ENCODE peak calls at places on chromosomes 6 and 20, in eight cellular contexts. One of them, this sample, is unnamed.
A peak's percentile ranks its signal among the peaks of the same experiment; 100 is the strongest.

GRCh38 chr6:109671721-109672120 is 19.3 kb downstream of the AK9 start:
- DNase-seq in left kidney: peak; percentile 17
- DNase-seq in activated CD4-positive, alpha-beta memory T cell treated with anti-CD3 and anti-CD28 coated beads, Interleukin-2, amount 10 ng/mL, durations not matched to agents 7 days and 5 days: no peak
- DNase-seq in iPS-NIHi11: no peak
- DNase-seq in small intestine: no peak
- DNase-seq in NCI-H1092: no peak
- DNase-seq in activated CD4-positive, alpha-beta T cell treated with anti-CD3 and anti-CD28 coated beads for 36 hours: no peak
- DNase-seq in neuronal stem cell: no peak
- DNase-seq in this sample: no peak

GRCh38 chr20:12166053-12166717 is 248.5 kb downstream of the BTBD3 start:
- DNase-seq in iPS-NIHi11: no peak
- DNase-seq in activated CD4-positive, alpha-beta memory T cell treated with anti-CD3 and anti-CD28 coated beads, Interleukin-2, amount 10 ng/mL, durations not matched to agents 7 days and 5 days: no peak
- DNase-seq in left kidney: no peak
- DNase-seq in neuronal stem cell: no peak
- DNase-seq in activated CD4-positive, alpha-beta T cell treated with anti-CD3 and anti-CD28 coated beads for 36 hours: no peak
- DNase-seq in small intestine: peak; percentile 6
- DNase-seq in NCI-H1092: no peak
- DNase-seq in this sample: no peak

GRCh38 chr6:169326067-169326799 is 72.6 kb upstream of the THBS2 start:
- DNase-seq in NCI-H1092: peak; percentile 35
- DNase-seq in neuronal stem cell: peak; percentile 6
- DNase-seq in iPS-NIHi11: peak; percentile 64
- DNase-seq in activated CD4-positive, alpha-beta memory T cell treated with anti-CD3 and anti-CD28 coated beads, Interleukin-2, amount 10 ng/mL, durations not matched to agents 7 days and 5 days: no peak
- DNase-seq in left kidney: peak; percentile 24
- DNase-seq in small intestine: peak; percentile 9
- DNase-seq in activated CD4-positive, alpha-beta T cell treated with anti-CD3 and anti-CD28 coated beads for 36 hours: peak; percentile 30
- DNase-seq in this sample: no peak

GRCh38 chr20:19713851-19714716 is 44.0 kb upstream of the RIN2 start:
- DNase-seq in NCI-H1092: no peak
- DNase-seq in iPS-NIHi11: no peak
- DNase-seq in small intestine: peak; percentile 70
- DNase-seq in activated CD4-positive, alpha-beta memory T cell treated with anti-CD3 and anti-CD28 coated beads, Interleukin-2, amount 10 ng/mL, durations not matched to agents 7 days and 5 days: no peak
- DNase-seq in activated CD4-positive, alpha-beta T cell treated with anti-CD3 and anti-CD28 coated beads for 36 hours: no peak
- DNase-seq in left kidney: peak; percentile 42
- DNase-seq in neuronal stem cell: no peak
- DNase-seq in this sample: no peak

GRCh38 chr6:111427341-111428116 is 55.5 kb downstream of the REV3L start:
- DNase-seq in NCI-H1092: no peak
- DNase-seq in activated CD4-positive, alpha-beta T cell treated with anti-CD3 and anti-CD28 coated beads for 36 hours: peak; percentile 47
- DNase-seq in left kidney: no peak
- DNase-seq in small intestine: peak; percentile 12
- DNase-seq in neuronal stem cell: no peak
- DNase-seq in activated CD4-positive, alpha-beta memory T cell treated with anti-CD3 and anti-CD28 coated beads, Interleukin-2, amount 10 ng/mL, durations not matched to agents 7 days and 5 days: peak; percentile 35
- DNase-seq in iPS-NIHi11: no peak
- DNase-seq in this sample: peak; percentile 41

GRCh38 chr6:31083742-31084354 is 28.5 kb downstream of the C6orf15 start:
- DNase-seq in activated CD4-positive, alpha-beta T cell treated with anti-CD3 and anti-CD28 coated beads for 36 hours: peak; percentile 74
- DNase-seq in neuronal stem cell: peak; percentile 41
- DNase-seq in NCI-H1092: no peak
- DNase-seq in left kidney: peak; percentile 52
- DNase-seq in activated CD4-positive, alpha-beta memory T cell treated with anti-CD3 and anti-CD28 coated beads, Interleukin-2, amount 10 ng/mL, durations not matched to agents 7 days and 5 days: peak; percentile 58
- DNase-seq in small intestine: peak; percentile 29
- DNase-seq in iPS-NIHi11: peak; percentile 65
- DNase-seq in this sample: peak; percentile 61

GRCh38 chr20:60586417-60587105 is 628.3 kb downstream of the CDH26 start:
- DNase-seq in iPS-NIHi11: no peak
- DNase-seq in activated CD4-positive, alpha-beta memory T cell treated with anti-CD3 and anti-CD28 coated beads, Interleukin-2, amount 10 ng/mL, durations not matched to agents 7 days and 5 days: no peak
- DNase-seq in left kidney: no peak
- DNase-seq in NCI-H1092: peak; percentile 80
- DNase-seq in activated CD4-positive, alpha-beta T cell treated with anti-CD3 and anti-CD28 coated beads for 36 hours: no peak
- DNase-seq in neuronal stem cell: no peak
- DNase-seq in small intestine: no peak
- DNase-seq in this sample: no peak

GRCh38 chr6:80271074-80271473 is 164.6 kb downstream of the BCKDHB start:
- DNase-seq in NCI-H1092: no peak
- DNase-seq in activated CD4-positive, alpha-beta memory T cell treated with anti-CD3 and anti-CD28 coated beads, Interleukin-2, amount 10 ng/mL, durations not matched to agents 7 days and 5 days: no peak
- DNase-seq in activated CD4-positive, alpha-beta T cell treated with anti-CD3 and anti-CD28 coated beads for 36 hours: no peak
- DNase-seq in neuronal stem cell: no peak
- DNase-seq in small intestine: no peak
- DNase-seq in iPS-NIHi11: no peak
- DNase-seq in left kidney: no peak
- DNase-seq in this sample: no peak

GRCh38 chr6:11865926-11866325 is 87.3 kb upstream of the ADTRP start:
- DNase-seq in activated CD4-positive, alpha-beta memory T cell treated with anti-CD3 and anti-CD28 coated beads, Interleukin-2, amount 10 ng/mL, durations not matched to agents 7 days and 5 days: no peak
- DNase-seq in neuronal stem cell: no peak
- DNase-seq in iPS-NIHi11: no peak
- DNase-seq in left kidney: no peak
- DNase-seq in small intestine: no peak
- DNase-seq in NCI-H1092: no peak
- DNase-seq in activated CD4-positive, alpha-beta T cell treated with anti-CD3 and anti-CD28 coated beads for 36 hours: no peak
- DNase-seq in this sample: no peak

This sample was measured in activated CD8-positive, alpha-beta T cell treated with anti-CD3 and anti-CD28 coated beads, Interleukin-2, amount 10 ng/mL, durations not matched to agents 7 days and 5 days.